ENCODE peak calls at places on chromosomes 13 and 19, in nine cellular contexts. One of them, this sample, is unnamed.

GRCh38 chr13:25980255-25980654 is 71.6 kb downstream of the SHISA2 start:
- DNase-seq in gastrocnemius medialis: no peak
- DNase-seq in spleen: no peak
- DNase-seq in lung: no peak
- DNase-seq in transverse colon: no peak
- DNase-seq in neural crest cell: no peak
- DNase-seq in RWPE1: no peak
- DNase-seq in heart right ventricle: no peak
- DNase-seq in tibial artery: no peak
- DNase-seq in this sample: no peak

GRCh38 chr13:40060318-40061007 is 405.0 kb downstream of the COG6 start:
- DNase-seq in gastrocnemius medialis: no peak
- DNase-seq in spleen: no peak
- DNase-seq in lung: no peak
- DNase-seq in transverse colon: no peak
- DNase-seq in neural crest cell: no peak
- DNase-seq in RWPE1: peak
- DNase-seq in heart right ventricle: no peak
- DNase-seq in tibial artery: no peak
- DNase-seq in this sample: no peak

GRCh38 chr13:42119875-42120274 is 71.4 kb downstream of the DGKH start:
- DNase-seq in gastrocnemius medialis: no peak
- DNase-seq in spleen: no peak
- DNase-seq in lung: no peak
- DNase-seq in transverse colon: no peak
- DNase-seq in neural crest cell: no peak
- DNase-seq in RWPE1: no peak
- DNase-seq in heart right ventricle: no peak
- DNase-seq in tibial artery: no peak
- DNase-seq in this sample: no peak

GRCh38 chr19:17496337-17496997 is 15.0 kb upstream of the PGLS start:
- DNase-seq in gastrocnemius medialis: no peak
- DNase-seq in spleen: peak
- DNase-seq in lung: peak
- DNase-seq in transverse colon: peak
- DNase-seq in neural crest cell: peak
- DNase-seq in RWPE1: peak
- DNase-seq in heart right ventricle: peak
- DNase-seq in tibial artery: peak
- DNase-seq in this sample: peak

GRCh38 chr13:49082653-49083536 is 107.2 kb downstream of the FNDC3A start:
- DNase-seq in gastrocnemius medialis: no peak
- DNase-seq in spleen: no peak
- DNase-seq in lung: no peak
- DNase-seq in transverse colon: no peak
- DNase-seq in neural crest cell: no peak
- DNase-seq in RWPE1: peak
- DNase-seq in heart right ventricle: no peak
- DNase-seq in tibial artery: no peak
- DNase-seq in this sample: no peak

GRCh38 chr13:48954086-48954485 is 21.6 kb upstream of the FNDC3A start:
- DNase-seq in gastrocnemius medialis: no peak
- DNase-seq in spleen: no peak
- DNase-seq in lung: no peak
- DNase-seq in transverse colon: no peak
- DNase-seq in neural crest cell: no peak
- DNase-seq in RWPE1: peak
- DNase-seq in heart right ventricle: no peak
- DNase-seq in tibial artery: no peak
- DNase-seq in this sample: no peak

GRCh38 chr13:50798923-50799322 is 44.6 kb downstream of the DLEU7 start:
- DNase-seq in gastrocnemius medialis: no peak
- DNase-seq in spleen: no peak
- DNase-seq in lung: no peak
- DNase-seq in transverse colon: no peak
- DNase-seq in neural crest cell: no peak
- DNase-seq in RWPE1: no peak
- DNase-seq in heart right ventricle: no peak
- DNase-seq in tibial artery: no peak
- DNase-seq in this sample: no peak

GRCh38 chr19:37907735-37908066 is 693 bp downstream of the SIPA1L3 start:
- DNase-seq in gastrocnemius medialis: no peak
- DNase-seq in spleen: no peak
- DNase-seq in lung: no peak
- DNase-seq in transverse colon: no peak
- DNase-seq in neural crest cell: no peak
- DNase-seq in RWPE1: no peak
- DNase-seq in heart right ventricle: no peak
- DNase-seq in tibial artery: no peak
- DNase-seq in this sample: no peak

GRCh38 chr13:72430923-72431322 is 296.5 kb downstream of the MZT1 start:
- DNase-seq in gastrocnemius medialis: no peak
- DNase-seq in spleen: no peak
- DNase-seq in lung: no peak
- DNase-seq in transverse colon: no peak
- DNase-seq in neural crest cell: no peak
- DNase-seq in RWPE1: no peak
- DNase-seq in heart right ventricle: no peak
- DNase-seq in tibial artery: no peak
- DNase-seq in this sample: no peak

GRCh38 chr13:33126909-33127607 is 110.8 kb downstream of the KL start:
- DNase-seq in gastrocnemius medialis: peak
- DNase-seq in spleen: no peak
- DNase-seq in lung: no peak
- DNase-seq in transverse colon: no peak
- DNase-seq in neural crest cell: no peak
- DNase-seq in RWPE1: no peak
- DNase-seq in heart right ventricle: no peak
- DNase-seq in tibial artery: no peak
- DNase-seq in this sample: no peak

GRCh38 chr19:52901842-52902241 is 4.4 kb upstream of the ZNF320 start:
- DNase-seq in gastrocnemius medialis: no peak
- DNase-seq in spleen: no peak
- DNase-seq in lung: no peak
- DNase-seq in transverse colon: no peak
- DNase-seq in neural crest cell: no peak
- DNase-seq in RWPE1: no peak
- DNase-seq in heart right ventricle: no peak
- DNase-seq in tibial artery: no peak
- DNase-seq in this sample: no peak
- TF ChIP-seq CTCF in gastrocnemius medialis: no peak
- TF ChIP-seq CTCF in spleen: no peak
- TF ChIP-seq CTCF in lung: no peak
- TF ChIP-seq CTCF in transverse colon: no peak
- TF ChIP-seq CTCF in neural crest cell: no peak
- TF ChIP-seq CTCF in RWPE1: no peak
- TF ChIP-seq CTCF in heart right ventricle: no peak
- TF ChIP-seq CTCF in tibial artery: no peak
- TF ChIP-seq CTCF in this sample: no peak

DNA sequence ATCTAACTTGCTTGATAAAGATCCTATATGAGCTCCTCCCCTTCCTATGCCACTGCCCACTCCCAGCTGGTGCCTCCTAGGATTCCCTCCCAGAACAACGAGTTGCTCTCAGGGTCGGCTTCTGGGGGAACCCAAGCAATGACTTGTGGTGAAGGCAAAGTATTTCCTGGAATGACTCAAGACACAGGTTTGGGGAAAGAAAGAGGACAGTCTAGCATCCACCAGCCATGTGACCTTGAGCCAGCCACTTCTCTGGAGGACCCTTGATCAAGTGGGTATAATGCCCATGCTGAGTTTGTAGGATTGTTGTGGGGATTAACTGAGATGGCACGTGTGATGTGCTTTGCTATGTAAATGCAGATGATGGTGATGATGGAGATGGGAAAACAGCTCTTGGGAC is 33.0 kb downstream of the MBD3L2B start:
- DNase-seq in gastrocnemius medialis: no peak
- DNase-seq in spleen: no peak
- DNase-seq in lung: no peak
- DNase-seq in transverse colon: no peak
- DNase-seq in neural crest cell: no peak
- DNase-seq in RWPE1: no peak
- DNase-seq in heart right ventricle: no peak
- DNase-seq in tibial artery: no peak
- DNase-seq in this sample: no peak
- TF ChIP-seq CTCF in gastrocnemius medialis: no peak
- TF ChIP-seq CTCF in spleen: no peak
- TF ChIP-seq CTCF in lung: no peak
- TF ChIP-seq CTCF in transverse colon: no peak
- TF ChIP-seq CTCF in neural crest cell: no peak
- TF ChIP-seq CTCF in RWPE1: no peak
- TF ChIP-seq CTCF in heart right ventricle: no peak
- TF ChIP-seq CTCF in tibial artery: no peak
- TF ChIP-seq CTCF in this sample: no peak

GRCh38 chr13:78430166-78430791 is 173.1 kb downstream of the POU4F1 start:
- DNase-seq in gastrocnemius medialis: no peak
- DNase-seq in spleen: no peak
- DNase-seq in lung: no peak
- DNase-seq in transverse colon: no peak
- DNase-seq in neural crest cell: no peak
- DNase-seq in RWPE1: no peak
- DNase-seq in heart right ventricle: no peak
- DNase-seq in tibial artery: no peak
- DNase-seq in this sample: no peak
- TF ChIP-seq CTCF in gastrocnemius medialis: no peak
- TF ChIP-seq CTCF in spleen: no peak
- TF ChIP-seq CTCF in lung: no peak
- TF ChIP-seq CTCF in transverse colon: no peak
- TF ChIP-seq CTCF in neural crest cell: no peak
- TF ChIP-seq CTCF in RWPE1: no peak
- TF ChIP-seq CTCF in heart right ventricle: no peak
- TF ChIP-seq CTCF in tibial artery: no peak
- TF ChIP-seq CTCF in this sample: no peak

DNA sequence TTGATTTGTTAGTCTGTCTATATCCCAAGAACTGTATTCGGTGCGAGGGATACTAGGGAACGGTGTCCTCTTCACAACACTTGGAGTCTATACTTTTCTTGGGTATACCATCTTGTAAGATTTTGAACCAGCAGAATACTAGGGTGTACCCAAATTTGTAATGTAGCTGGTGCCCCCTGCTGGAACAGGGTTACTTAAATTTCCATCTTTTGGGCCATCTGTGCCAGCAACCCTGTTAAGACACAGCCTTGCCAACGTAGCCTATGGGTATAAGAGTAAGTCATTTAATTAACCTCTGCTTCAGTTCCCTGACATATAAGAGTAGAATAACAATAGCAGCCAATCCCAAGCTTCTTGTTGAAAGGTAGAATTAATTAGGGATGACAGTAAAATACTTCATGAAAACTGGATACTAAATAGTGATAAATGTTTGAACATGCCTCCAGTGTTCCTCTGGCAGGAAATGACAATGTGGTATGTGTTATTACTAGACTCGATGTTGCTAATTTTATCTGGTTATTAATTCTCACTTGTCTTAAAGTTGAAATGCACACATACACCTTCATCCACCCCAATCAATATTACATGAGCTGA is 607.6 kb downstream of the FGF9 start:
- DNase-seq in gastrocnemius medialis: no peak
- DNase-seq in spleen: no peak
- DNase-seq in lung: peak
- DNase-seq in transverse colon: peak
- DNase-seq in neural crest cell: peak
- DNase-seq in RWPE1: peak
- DNase-seq in heart right ventricle: peak
- DNase-seq in tibial artery: peak
- DNase-seq in this sample: no peak
- TF ChIP-seq CTCF in gastrocnemius medialis: peak
- TF ChIP-seq CTCF in spleen: peak
- TF ChIP-seq CTCF in lung: peak
- TF ChIP-seq CTCF in transverse colon: peak
- TF ChIP-seq CTCF in neural crest cell: peak
- TF ChIP-seq CTCF in RWPE1: no peak
- TF ChIP-seq CTCF in heart right ventricle: peak
- TF ChIP-seq CTCF in tibial artery: peak
- TF ChIP-seq CTCF in this sample: no peak

GRCh38 chr13:61255035-61255796 is 160.4 kb downstream of the PCDH20 start:
- DNase-seq in gastrocnemius medialis: no peak
- DNase-seq in spleen: no peak
- DNase-seq in lung: no peak
- DNase-seq in transverse colon: no peak
- DNase-seq in neural crest cell: no peak
- DNase-seq in RWPE1: no peak
- DNase-seq in heart right ventricle: no peak
- DNase-seq in tibial artery: no peak
- DNase-seq in this sample: no peak
- TF ChIP-seq CTCF in gastrocnemius medialis: no peak
- TF ChIP-seq CTCF in spleen: no peak
- TF ChIP-seq CTCF in lung: no peak
- TF ChIP-seq CTCF in transverse colon: no peak
- TF ChIP-seq CTCF in neural crest cell: peak
- TF ChIP-seq CTCF in RWPE1: no peak
- TF ChIP-seq CTCF in heart right ventricle: no peak
- TF ChIP-seq CTCF in tibial artery: no peak
- TF ChIP-seq CTCF in this sample: peak

DNA sequence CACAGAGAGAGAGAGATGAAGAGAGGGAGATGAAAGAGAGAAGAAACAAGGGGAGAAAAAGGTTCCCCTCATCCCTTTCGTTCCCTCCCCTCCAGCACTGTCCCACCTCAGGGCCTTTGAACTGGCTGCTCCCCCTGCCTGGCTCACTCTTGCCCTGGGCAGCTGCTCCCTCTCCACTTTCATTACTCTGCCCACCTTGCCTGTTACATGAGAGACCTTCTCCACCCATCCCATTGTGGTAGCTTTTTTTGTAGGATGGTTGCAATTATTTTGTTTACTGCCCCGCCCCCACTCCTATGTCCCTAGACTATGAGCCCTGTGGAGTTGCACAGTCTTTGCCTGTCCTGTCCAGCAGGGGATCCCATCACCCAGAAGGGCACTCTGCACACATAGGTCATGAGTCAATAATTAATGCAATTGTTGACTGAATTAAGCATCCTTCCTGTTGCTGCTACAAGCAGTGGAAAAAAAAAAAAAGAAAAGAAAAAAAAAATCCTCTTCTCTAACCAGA is 14.1 kb downstream of the C19orf81 start:
- DNase-seq in gastrocnemius medialis: no peak
- DNase-seq in spleen: no peak
- DNase-seq in lung: no peak
- DNase-seq in transverse colon: no peak
- DNase-seq in neural crest cell: no peak
- DNase-seq in RWPE1: no peak
- DNase-seq in heart right ventricle: no peak
- DNase-seq in tibial artery: no peak
- DNase-seq in this sample: no peak
- TF ChIP-seq CTCF in gastrocnemius medialis: no peak
- TF ChIP-seq CTCF in spleen: no peak
- TF ChIP-seq CTCF in lung: no peak
- TF ChIP-seq CTCF in transverse colon: no peak
- TF ChIP-seq CTCF in neural crest cell: peak
- TF ChIP-seq CTCF in RWPE1: no peak
- TF ChIP-seq CTCF in heart right ventricle: no peak
- TF ChIP-seq CTCF in tibial artery: no peak
- TF ChIP-seq CTCF in this sample: no peak